ENCODE peak calls at places on chromosome 12, in eight cellular contexts. E, X, F, D, M, L, P and N are unnamed samples.

GRCh38 chr12:116765271-116765670 is 27.2 kb downstream of the RNFT2 start:
- DNase-seq in E (no peak), X (no peak), F (no peak), D (no peak), M (peak), L (no peak), P (no peak), N (no peak)

GRCh38 chr12:94247256-94247655 is 98.9 kb downstream of the PLXNC1 start:
- DNase-seq in E (peak), X (no peak), F (no peak), D (no peak), M (no peak), L (no peak), P (no peak), N (no peak)

GRCh38 chr12:50786498-50787231 is 22.8 kb downstream of the ATF1 start:
- DNase-seq in E (no peak), X (no peak), F (no peak), D (peak), M (peak), L (no peak), P (no peak), N (peak)

GRCh38 chr12:26122681-26123481 is 2.0 kb downstream of the BHLHE41 start:
- DNase-seq in E (peak), X (no peak), F (peak), D (peak), M (peak), L (peak), P (peak), N (peak)

GRCh38 chr12:124527861-124528561 is 39.4 kb downstream of the NCOR2 start:
- DNase-seq in E (no peak), X (no peak), F (peak), D (no peak), M (no peak), L (no peak), P (no peak), N (peak)

GRCh38 chr12:94875525-94875924 is 128.0 kb downstream of the NDUFA12 start:
- DNase-seq in E (no peak), X (no peak), F (no peak), D (no peak), M (peak), L (no peak), P (peak), N (peak)

GRCh38 chr12:65886996-65887395 is 62.7 kb downstream of the HMGA2 start:
- DNase-seq in E (no peak), X (no peak), F (no peak), D (no peak), M (peak), L (no peak), P (no peak), N (no peak)

GRCh38 chr12:55019784-55020183 is at the start of gene NEUROD4:
- DNase-seq in E (no peak), X (peak), F (peak), D (peak), M (peak), L (peak), P (no peak), N (peak)